ENCODE peak calls at places on chromosomes 5 and 9, in eight cellular contexts. One of them, this sample, is unnamed. For H3K27me3, the result is how much of the 10 kb centered on the place peaks cover.

GRCh38 chr5:96641922-96642640 is 20.1 kb upstream of the CAST start:
- DNase-seq in SK-N-SH: no peak
- DNase-seq in Panc1: no peak
- DNase-seq in stomach: no peak
- DNase-seq in transverse colon: no peak
- DNase-seq in HepG2: no peak
- DNase-seq in sigmoid colon: no peak
- DNase-seq in esophagus muscularis mucosa: no peak
- DNase-seq in this sample: no peak

GRCh38 chr5:67211926-67212325 is 15.3 kb upstream of the CD180 start:
- DNase-seq in SK-N-SH: no peak
- DNase-seq in transverse colon: no peak
- DNase-seq in stomach: no peak
- DNase-seq in HepG2: no peak
- DNase-seq in esophagus muscularis mucosa: no peak
- DNase-seq in Panc1: no peak
- DNase-seq in sigmoid colon: peak
- DNase-seq in this sample: no peak

GRCh38 chr5:137753227-137753985 is 757 bp downstream of the HNRNPA0 start:
- DNase-seq in HepG2: no peak
- DNase-seq in Panc1: no peak
- DNase-seq in SK-N-SH: peak
- DNase-seq in transverse colon: peak
- DNase-seq in sigmoid colon: peak
- DNase-seq in stomach: peak
- DNase-seq in esophagus muscularis mucosa: no peak
- DNase-seq in this sample: peak

GRCh38 chr9:91047993-91048607 is 246.5 kb downstream of the SYK start:
- DNase-seq in stomach: no peak
- DNase-seq in Panc1: no peak
- DNase-seq in SK-N-SH: no peak
- DNase-seq in transverse colon: no peak
- DNase-seq in HepG2: no peak
- DNase-seq in esophagus muscularis mucosa: peak
- DNase-seq in sigmoid colon: no peak
- DNase-seq in this sample: no peak

GRCh38 chr9:93659044-93659836 is 82.9 kb downstream of the PHF2 start:
- DNase-seq in stomach: no peak
- DNase-seq in sigmoid colon: peak
- DNase-seq in esophagus muscularis mucosa: no peak
- DNase-seq in transverse colon: peak
- DNase-seq in SK-N-SH: no peak
- DNase-seq in Panc1: no peak
- DNase-seq in HepG2: no peak
- DNase-seq in this sample: no peak

GRCh38 chr5:181223041-181223728 is at the start of gene TRIM41:
- DNase-seq in stomach: peak
- DNase-seq in SK-N-SH: peak
- DNase-seq in Panc1: peak
- DNase-seq in HepG2: peak
- DNase-seq in esophagus muscularis mucosa: peak
- DNase-seq in transverse colon: peak
- DNase-seq in sigmoid colon: peak
- DNase-seq in this sample: peak

GRCh38 chr9:125843646-125844045 is 96.5 kb downstream of the PBX3 start:
- DNase-seq in esophagus muscularis mucosa: no peak
- DNase-seq in HepG2: no peak
- DNase-seq in transverse colon: no peak
- DNase-seq in Panc1: no peak
- DNase-seq in sigmoid colon: peak
- DNase-seq in stomach: no peak
- DNase-seq in SK-N-SH: peak
- DNase-seq in this sample: no peak

GRCh38 chr5:78659714-78660113 is 11.1 kb upstream of the LHFPL2 start:
- DNase-seq in Panc1: no peak
- DNase-seq in transverse colon: no peak
- DNase-seq in esophagus muscularis mucosa: no peak
- DNase-seq in stomach: no peak
- DNase-seq in SK-N-SH: no peak
- DNase-seq in HepG2: peak
- DNase-seq in sigmoid colon: no peak
- DNase-seq in this sample: no peak

GRCh38 chr9:124306098-124306735 is 48.5 kb downstream of the NEK6 start:
- DNase-seq in sigmoid colon: no peak
- DNase-seq in esophagus muscularis mucosa: no peak
- DNase-seq in transverse colon: no peak
- DNase-seq in stomach: no peak
- DNase-seq in Panc1: peak
- DNase-seq in HepG2: no peak
- DNase-seq in SK-N-SH: no peak
- DNase-seq in this sample: no peak

GRCh38 chr5:37774912-37775483 is 64.8 kb downstream of the GDNF start:
- DNase-seq in transverse colon: no peak
- DNase-seq in Panc1: no peak
- DNase-seq in HepG2: peak
- DNase-seq in sigmoid colon: no peak
- DNase-seq in SK-N-SH: no peak
- DNase-seq in stomach: no peak
- DNase-seq in esophagus muscularis mucosa: no peak
- DNase-seq in this sample: no peak

GRCh38 chr5:168756517-168757391 is 177.6 kb upstream of the PANK3 start:
- DNase-seq in stomach: no peak
- DNase-seq in transverse colon: no peak
- DNase-seq in sigmoid colon: no peak
- DNase-seq in HepG2: no peak
- DNase-seq in SK-N-SH: peak
- DNase-seq in Panc1: no peak
- DNase-seq in esophagus muscularis mucosa: no peak
- DNase-seq in this sample: no peak
- TF ChIP-seq POLR2AphosphoS5 in stomach: no peak
- TF ChIP-seq POLR2AphosphoS5 in transverse colon: no peak
- TF ChIP-seq POLR2AphosphoS5 in sigmoid colon: no peak
- TF ChIP-seq POLR2AphosphoS5 in HepG2: no peak
- TF ChIP-seq POLR2AphosphoS5 in SK-N-SH: no peak
- TF ChIP-seq POLR2AphosphoS5 in Panc1: no peak
- TF ChIP-seq POLR2AphosphoS5 in esophagus muscularis mucosa: no peak
- TF ChIP-seq POLR2AphosphoS5 in this sample: no peak

DNA sequence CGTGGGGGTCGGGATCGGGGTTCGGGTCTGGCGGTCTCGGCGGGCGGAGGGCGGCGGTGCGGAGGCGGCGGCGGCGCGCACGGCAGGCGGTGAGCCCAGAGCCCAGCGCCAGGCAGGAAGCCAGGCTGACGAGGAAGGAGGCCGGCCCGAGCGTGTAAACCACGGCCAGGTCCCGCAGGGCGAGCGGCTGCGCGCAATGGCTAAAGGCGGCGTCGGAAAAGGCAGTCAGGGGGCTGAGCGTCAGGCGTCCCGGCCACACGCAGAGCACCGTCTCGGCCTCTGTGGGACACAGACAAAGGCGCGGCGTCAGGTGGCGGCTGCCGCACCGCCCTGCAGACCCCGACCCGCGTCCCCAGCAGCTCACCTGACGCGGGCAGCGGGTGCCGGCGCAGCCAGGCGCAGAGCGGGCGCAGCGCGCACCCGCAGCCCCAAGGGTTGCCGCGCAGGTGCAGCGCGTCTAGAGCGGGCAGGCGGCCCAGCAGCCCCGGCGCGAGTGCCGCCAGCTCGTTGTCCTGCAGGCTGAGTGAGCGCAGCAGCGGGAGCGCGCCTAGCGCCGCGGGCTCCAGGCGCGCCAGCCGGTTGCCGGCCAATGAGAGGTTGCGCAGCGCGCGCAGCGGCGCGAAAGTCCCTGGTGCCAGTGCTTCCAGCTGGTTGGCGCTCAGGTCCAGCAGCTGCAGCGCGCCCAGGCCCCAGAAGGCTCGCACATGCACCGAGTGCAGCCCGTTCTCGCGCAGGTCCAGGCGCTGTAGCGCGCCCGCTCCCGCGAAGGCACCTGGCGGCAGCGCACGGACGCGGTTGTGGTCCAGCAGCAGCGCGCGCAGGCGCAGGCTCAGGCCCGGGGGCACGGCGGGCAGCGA is 716 bp downstream of the LRRC26 start:
- DNase-seq in sigmoid colon: no peak
- DNase-seq in HepG2: peak
- DNase-seq in transverse colon: peak
- DNase-seq in esophagus muscularis mucosa: no peak
- DNase-seq in stomach: peak
- DNase-seq in Panc1: no peak
- DNase-seq in SK-N-SH: peak
- DNase-seq in this sample: peak
- H3K27me3 ChIP-seq in sigmoid colon: half or more
- H3K27me3 ChIP-seq in HepG2: half or more
- H3K27me3 ChIP-seq in transverse colon: half or more
- H3K27me3 ChIP-seq in esophagus muscularis mucosa: under half
- H3K27me3 ChIP-seq in stomach: half or more
- H3K27me3 ChIP-seq in Panc1: under half
- H3K27me3 ChIP-seq in SK-N-SH: under half
- H3K27me3 ChIP-seq in this sample: under half

GRCh38 chr5:134540747-134541733 is 15.6 kb downstream of the JADE2 start:
- DNase-seq in SK-N-SH: no peak
- DNase-seq in HepG2: no peak
- DNase-seq in stomach: no peak
- DNase-seq in transverse colon: no peak
- DNase-seq in sigmoid colon: no peak
- DNase-seq in esophagus muscularis mucosa: no peak
- DNase-seq in Panc1: no peak
- DNase-seq in this sample: no peak
- TF ChIP-seq POLR2AphosphoS5 in SK-N-SH: no peak
- TF ChIP-seq POLR2AphosphoS5 in HepG2: no peak
- TF ChIP-seq POLR2AphosphoS5 in stomach: no peak
- TF ChIP-seq POLR2AphosphoS5 in transverse colon: no peak
- TF ChIP-seq POLR2AphosphoS5 in sigmoid colon: no peak
- TF ChIP-seq POLR2AphosphoS5 in esophagus muscularis mucosa: no peak
- TF ChIP-seq POLR2AphosphoS5 in Panc1: no peak
- TF ChIP-seq POLR2AphosphoS5 in this sample: no peak

GRCh38 chr5:171581756-171582155 is 162.3 kb downstream of the FGF18 start:
- DNase-seq in SK-N-SH: no peak
- DNase-seq in HepG2: no peak
- DNase-seq in transverse colon: no peak
- DNase-seq in esophagus muscularis mucosa: peak
- DNase-seq in sigmoid colon: no peak
- DNase-seq in stomach: no peak
- DNase-seq in Panc1: no peak
- DNase-seq in this sample: no peak

GRCh38 chr5:171585981-171586380 is 166.5 kb downstream of the FGF18 start:
- DNase-seq in HepG2: no peak
- DNase-seq in esophagus muscularis mucosa: peak
- DNase-seq in transverse colon: no peak
- DNase-seq in sigmoid colon: no peak
- DNase-seq in stomach: no peak
- DNase-seq in SK-N-SH: no peak
- DNase-seq in Panc1: no peak
- DNase-seq in this sample: no peak

GRCh38 chr5:171580506-171581265 is 161.2 kb downstream of the FGF18 start:
- DNase-seq in transverse colon: no peak
- DNase-seq in stomach: no peak
- DNase-seq in sigmoid colon: no peak
- DNase-seq in SK-N-SH: no peak
- DNase-seq in Panc1: no peak
- DNase-seq in esophagus muscularis mucosa: no peak
- DNase-seq in HepG2: no peak
- DNase-seq in this sample: no peak

GRCh38 chr5:171579849-171580505 is 160.5 kb downstream of the FGF18 start:
- DNase-seq in sigmoid colon: no peak
- DNase-seq in stomach: no peak
- DNase-seq in esophagus muscularis mucosa: no peak
- DNase-seq in SK-N-SH: no peak
- DNase-seq in Panc1: no peak
- DNase-seq in HepG2: no peak
- DNase-seq in transverse colon: no peak
- DNase-seq in this sample: no peak

GRCh38 chr5:171582849-171583248 is 163.4 kb downstream of the FGF18 start:
- DNase-seq in sigmoid colon: no peak
- DNase-seq in Panc1: no peak
- DNase-seq in transverse colon: no peak
- DNase-seq in esophagus muscularis mucosa: peak
- DNase-seq in SK-N-SH: no peak
- DNase-seq in HepG2: no peak
- DNase-seq in stomach: no peak
- DNase-seq in this sample: no peak
- H3K27me3 ChIP-seq in sigmoid colon: under half
- H3K27me3 ChIP-seq in Panc1: under half
- H3K27me3 ChIP-seq in transverse colon: under half
- H3K27me3 ChIP-seq in esophagus muscularis mucosa: under half
- H3K27me3 ChIP-seq in SK-N-SH: under half
- H3K27me3 ChIP-seq in HepG2: under half
- H3K27me3 ChIP-seq in stomach: under half
- H3K27me3 ChIP-seq in this sample: under half

GRCh38 chr5:60549841-60550240 is 150.1 kb downstream of the DEPDC1B start:
- DNase-seq in HepG2: no peak
- DNase-seq in esophagus muscularis mucosa: no peak
- DNase-seq in transverse colon: no peak
- DNase-seq in sigmoid colon: no peak
- DNase-seq in Panc1: no peak
- DNase-seq in stomach: no peak
- DNase-seq in SK-N-SH: no peak
- DNase-seq in this sample: no peak

GRCh38 chr5:60551250-60551649 is 148.7 kb downstream of the DEPDC1B start:
- DNase-seq in stomach: no peak
- DNase-seq in SK-N-SH: no peak
- DNase-seq in esophagus muscularis mucosa: no peak
- DNase-seq in transverse colon: no peak
- DNase-seq in HepG2: no peak
- DNase-seq in sigmoid colon: no peak
- DNase-seq in Panc1: no peak
- DNase-seq in this sample: no peak

GRCh38 chr5:60546157-60546556 is 153.8 kb downstream of the DEPDC1B start:
- DNase-seq in esophagus muscularis mucosa: no peak
- DNase-seq in Panc1: no peak
- DNase-seq in transverse colon: peak
- DNase-seq in SK-N-SH: no peak
- DNase-seq in HepG2: no peak
- DNase-seq in stomach: no peak
- DNase-seq in sigmoid colon: peak
- DNase-seq in this sample: no peak

GRCh38 chr5:60550311-60550710 is 149.7 kb downstream of the DEPDC1B start:
- DNase-seq in HepG2: no peak
- DNase-seq in sigmoid colon: no peak
- DNase-seq in stomach: no peak
- DNase-seq in Panc1: no peak
- DNase-seq in esophagus muscularis mucosa: no peak
- DNase-seq in transverse colon: no peak
- DNase-seq in SK-N-SH: no peak
- DNase-seq in this sample: no peak

GRCh38 chr5:60551829-60552228 is 148.1 kb downstream of the DEPDC1B start:
- DNase-seq in HepG2: no peak
- DNase-seq in sigmoid colon: no peak
- DNase-seq in Panc1: no peak
- DNase-seq in stomach: no peak
- DNase-seq in SK-N-SH: no peak
- DNase-seq in esophagus muscularis mucosa: no peak
- DNase-seq in transverse colon: no peak
- DNase-seq in this sample: no peak
- TF ChIP-seq POLR2AphosphoS5 in HepG2: no peak
- TF ChIP-seq POLR2AphosphoS5 in sigmoid colon: peak
- TF ChIP-seq POLR2AphosphoS5 in Panc1: no peak
- TF ChIP-seq POLR2AphosphoS5 in stomach: no peak
- TF ChIP-seq POLR2AphosphoS5 in SK-N-SH: no peak
- TF ChIP-seq POLR2AphosphoS5 in esophagus muscularis mucosa: no peak
- TF ChIP-seq POLR2AphosphoS5 in transverse colon: peak
- TF ChIP-seq POLR2AphosphoS5 in this sample: no peak

GRCh38 chr5:140010798-140011197 is 32.3 kb downstream of the NRG2 start:
- DNase-seq in transverse colon: no peak
- DNase-seq in sigmoid colon: no peak
- DNase-seq in Panc1: no peak
- DNase-seq in HepG2: no peak
- DNase-seq in SK-N-SH: no peak
- DNase-seq in stomach: no peak
- DNase-seq in esophagus muscularis mucosa: no peak
- DNase-seq in this sample: no peak
- H3K27me3 ChIP-seq in transverse colon: under half
- H3K27me3 ChIP-seq in sigmoid colon: under half
- H3K27me3 ChIP-seq in Panc1: under half
- H3K27me3 ChIP-seq in HepG2: under half
- H3K27me3 ChIP-seq in SK-N-SH: under half
- H3K27me3 ChIP-seq in stomach: under half
- H3K27me3 ChIP-seq in esophagus muscularis mucosa: under half
- H3K27me3 ChIP-seq in this sample: under half

This sample was measured in prostate gland.